ENCODE peak calls at places on chromosomes 13 and 19, in ten cellular contexts. One of them, this sample, is unnamed.

GRCh38 chr13:48235814-48236135 is 2.8 kb downstream of the ITM2B start:
- DNase-seq in thoracic aorta: no peak
- DNase-seq in NCI-H2107: no peak
- DNase-seq in activated B cell treated with CpG ODN at 0.5 μM for 24 hours: no peak
- DNase-seq in ovary: no peak
- DNase-seq in activated CD4-positive, alpha-beta T cell treated with anti-CD3 and anti-CD28 coated beads, Interleukin-2, amount 50 U/mL, for 1 hour: no peak
- DNase-seq in activated CD8-positive, alpha-beta memory T cell treated with anti-CD3 and anti-CD28 coated beads for 1 hour: no peak
- DNase-seq in heart left ventricle: no peak
- DNase-seq in WTC11: no peak
- DNase-seq in HS-5: no peak
- DNase-seq in this sample: no peak

GRCh38 chr19:10173527-10173926 is 21.2 kb downstream of the DNMT1 start:
- DNase-seq in thoracic aorta: no peak
- DNase-seq in NCI-H2107: no peak
- DNase-seq in activated B cell treated with CpG ODN at 0.5 μM for 24 hours: no peak
- DNase-seq in ovary: no peak
- DNase-seq in activated CD4-positive, alpha-beta T cell treated with anti-CD3 and anti-CD28 coated beads, Interleukin-2, amount 50 U/mL, for 1 hour: no peak
- DNase-seq in activated CD8-positive, alpha-beta memory T cell treated with anti-CD3 and anti-CD28 coated beads for 1 hour: no peak
- DNase-seq in heart left ventricle: no peak
- DNase-seq in WTC11: no peak
- DNase-seq in HS-5: peak
- DNase-seq in this sample: no peak

GRCh38 chr13:59458908-59459579 is 704.7 kb downstream of the DIAPH3 start:
- DNase-seq in thoracic aorta: no peak
- DNase-seq in NCI-H2107: peak
- DNase-seq in activated B cell treated with CpG ODN at 0.5 μM for 24 hours: no peak
- DNase-seq in ovary: no peak
- DNase-seq in activated CD4-positive, alpha-beta T cell treated with anti-CD3 and anti-CD28 coated beads, Interleukin-2, amount 50 U/mL, for 1 hour: no peak
- DNase-seq in activated CD8-positive, alpha-beta memory T cell treated with anti-CD3 and anti-CD28 coated beads for 1 hour: no peak
- DNase-seq in heart left ventricle: peak
- DNase-seq in WTC11: no peak
- DNase-seq in HS-5: peak
- DNase-seq in this sample: no peak

GRCh38 chr19:55083004-55083850 is 7.6 kb downstream of the EPS8L1 start:
- DNase-seq in thoracic aorta: no peak
- DNase-seq in NCI-H2107: no peak
- DNase-seq in activated B cell treated with CpG ODN at 0.5 μM for 24 hours: no peak
- DNase-seq in ovary: no peak
- DNase-seq in activated CD4-positive, alpha-beta T cell treated with anti-CD3 and anti-CD28 coated beads, Interleukin-2, amount 50 U/mL, for 1 hour: no peak
- DNase-seq in activated CD8-positive, alpha-beta memory T cell treated with anti-CD3 and anti-CD28 coated beads for 1 hour: no peak
- DNase-seq in heart left ventricle: peak
- DNase-seq in WTC11: peak
- DNase-seq in HS-5: no peak
- DNase-seq in this sample: no peak

GRCh38 chr19:52603558-52604207 is 33.6 kb downstream of the ZNF701 start:
- DNase-seq in thoracic aorta: no peak
- DNase-seq in NCI-H2107: no peak
- DNase-seq in activated B cell treated with CpG ODN at 0.5 μM for 24 hours: no peak
- DNase-seq in ovary: no peak
- DNase-seq in activated CD4-positive, alpha-beta T cell treated with anti-CD3 and anti-CD28 coated beads, Interleukin-2, amount 50 U/mL, for 1 hour: no peak
- DNase-seq in activated CD8-positive, alpha-beta memory T cell treated with anti-CD3 and anti-CD28 coated beads for 1 hour: no peak
- DNase-seq in heart left ventricle: no peak
- DNase-seq in WTC11: no peak
- DNase-seq in HS-5: no peak
- DNase-seq in this sample: no peak

GRCh38 chr13:48595330-48596127 is 58.2 kb upstream of the CYSLTR2 start:
- DNase-seq in thoracic aorta: no peak
- DNase-seq in NCI-H2107: no peak
- DNase-seq in activated B cell treated with CpG ODN at 0.5 μM for 24 hours: no peak
- DNase-seq in ovary: peak
- DNase-seq in activated CD4-positive, alpha-beta T cell treated with anti-CD3 and anti-CD28 coated beads, Interleukin-2, amount 50 U/mL, for 1 hour: peak
- DNase-seq in activated CD8-positive, alpha-beta memory T cell treated with anti-CD3 and anti-CD28 coated beads for 1 hour: peak
- DNase-seq in heart left ventricle: peak
- DNase-seq in WTC11: peak
- DNase-seq in HS-5: peak
- DNase-seq in this sample: no peak

GRCh38 chr13:28464861-28465260 is 30.1 kb downstream of the FLT1 start:
- DNase-seq in thoracic aorta: no peak
- DNase-seq in NCI-H2107: no peak
- DNase-seq in activated B cell treated with CpG ODN at 0.5 μM for 24 hours: no peak
- DNase-seq in ovary: no peak
- DNase-seq in activated CD4-positive, alpha-beta T cell treated with anti-CD3 and anti-CD28 coated beads, Interleukin-2, amount 50 U/mL, for 1 hour: no peak
- DNase-seq in activated CD8-positive, alpha-beta memory T cell treated with anti-CD3 and anti-CD28 coated beads for 1 hour: no peak
- DNase-seq in heart left ventricle: no peak
- DNase-seq in WTC11: no peak
- DNase-seq in HS-5: no peak
- DNase-seq in this sample: no peak

GRCh38 chr19:34838753-34839431 is 65.9 kb upstream of the ZNF599 start:
- DNase-seq in thoracic aorta: no peak
- DNase-seq in NCI-H2107: no peak
- DNase-seq in activated B cell treated with CpG ODN at 0.5 μM for 24 hours: no peak
- DNase-seq in ovary: no peak
- DNase-seq in activated CD4-positive, alpha-beta T cell treated with anti-CD3 and anti-CD28 coated beads, Interleukin-2, amount 50 U/mL, for 1 hour: peak
- DNase-seq in activated CD8-positive, alpha-beta memory T cell treated with anti-CD3 and anti-CD28 coated beads for 1 hour: no peak
- DNase-seq in heart left ventricle: peak
- DNase-seq in WTC11: peak
- DNase-seq in HS-5: no peak
- DNase-seq in this sample: no peak

GRCh38 chr19:44875666-44876418 is 15.2 kb upstream of the TOMM40 start:
- DNase-seq in thoracic aorta: no peak
- DNase-seq in NCI-H2107: no peak
- DNase-seq in activated B cell treated with CpG ODN at 0.5 μM for 24 hours: no peak
- DNase-seq in ovary: no peak
- DNase-seq in activated CD4-positive, alpha-beta T cell treated with anti-CD3 and anti-CD28 coated beads, Interleukin-2, amount 50 U/mL, for 1 hour: no peak
- DNase-seq in activated CD8-positive, alpha-beta memory T cell treated with anti-CD3 and anti-CD28 coated beads for 1 hour: no peak
- DNase-seq in heart left ventricle: no peak
- DNase-seq in WTC11: no peak
- DNase-seq in HS-5: peak
- DNase-seq in this sample: peak

GRCh38 chr13:48490241-48490640 is 42.6 kb downstream of the RCBTB2 start:
- DNase-seq in thoracic aorta: no peak
- DNase-seq in NCI-H2107: no peak
- DNase-seq in activated B cell treated with CpG ODN at 0.5 μM for 24 hours: no peak
- DNase-seq in ovary: no peak
- DNase-seq in activated CD4-positive, alpha-beta T cell treated with anti-CD3 and anti-CD28 coated beads, Interleukin-2, amount 50 U/mL, for 1 hour: no peak
- DNase-seq in activated CD8-positive, alpha-beta memory T cell treated with anti-CD3 and anti-CD28 coated beads for 1 hour: no peak
- DNase-seq in heart left ventricle: no peak
- DNase-seq in WTC11: no peak
- DNase-seq in HS-5: no peak
- DNase-seq in this sample: no peak

GRCh38 chr19:49613374-49613773 is 22.4 kb downstream of the PRR12 start:
- DNase-seq in thoracic aorta: no peak
- DNase-seq in NCI-H2107: no peak
- DNase-seq in activated B cell treated with CpG ODN at 0.5 μM for 24 hours: no peak
- DNase-seq in ovary: no peak
- DNase-seq in activated CD4-positive, alpha-beta T cell treated with anti-CD3 and anti-CD28 coated beads, Interleukin-2, amount 50 U/mL, for 1 hour: no peak
- DNase-seq in activated CD8-positive, alpha-beta memory T cell treated with anti-CD3 and anti-CD28 coated beads for 1 hour: no peak
- DNase-seq in heart left ventricle: no peak
- DNase-seq in WTC11: no peak
- DNase-seq in HS-5: no peak
- DNase-seq in this sample: no peak

GRCh38 chr13:28440774-28441532 is 54.0 kb downstream of the FLT1 start:
- DNase-seq in thoracic aorta: no peak
- DNase-seq in NCI-H2107: no peak
- DNase-seq in activated B cell treated with CpG ODN at 0.5 μM for 24 hours: no peak
- DNase-seq in ovary: no peak
- DNase-seq in activated CD4-positive, alpha-beta T cell treated with anti-CD3 and anti-CD28 coated beads, Interleukin-2, amount 50 U/mL, for 1 hour: no peak
- DNase-seq in activated CD8-positive, alpha-beta memory T cell treated with anti-CD3 and anti-CD28 coated beads for 1 hour: no peak
- DNase-seq in heart left ventricle: peak
- DNase-seq in WTC11: no peak
- DNase-seq in HS-5: no peak
- DNase-seq in this sample: no peak

GRCh38 chr13:92103673-92104296 is 705.4 kb downstream of the GPC5 start:
- DNase-seq in thoracic aorta: no peak
- DNase-seq in NCI-H2107: no peak
- DNase-seq in activated B cell treated with CpG ODN at 0.5 μM for 24 hours: no peak
- DNase-seq in ovary: no peak
- DNase-seq in activated CD4-positive, alpha-beta T cell treated with anti-CD3 and anti-CD28 coated beads, Interleukin-2, amount 50 U/mL, for 1 hour: no peak
- DNase-seq in activated CD8-positive, alpha-beta memory T cell treated with anti-CD3 and anti-CD28 coated beads for 1 hour: no peak
- DNase-seq in heart left ventricle: no peak
- DNase-seq in WTC11: no peak
- DNase-seq in HS-5: no peak
- DNase-seq in this sample: no peak

GRCh38 chr19:40143612-40144011 is 47.6 kb upstream of the MAP3K10 start:
- DNase-seq in thoracic aorta: no peak
- DNase-seq in NCI-H2107: no peak
- DNase-seq in activated B cell treated with CpG ODN at 0.5 μM for 24 hours: no peak
- DNase-seq in ovary: no peak
- DNase-seq in activated CD4-positive, alpha-beta T cell treated with anti-CD3 and anti-CD28 coated beads, Interleukin-2, amount 50 U/mL, for 1 hour: peak
- DNase-seq in activated CD8-positive, alpha-beta memory T cell treated with anti-CD3 and anti-CD28 coated beads for 1 hour: no peak
- DNase-seq in heart left ventricle: peak
- DNase-seq in WTC11: no peak
- DNase-seq in HS-5: no peak
- DNase-seq in this sample: no peak

GRCh38 chr13:20993661-20994440 is 67.5 kb downstream of the LATS2 start:
- DNase-seq in thoracic aorta: no peak
- DNase-seq in NCI-H2107: no peak
- DNase-seq in activated B cell treated with CpG ODN at 0.5 μM for 24 hours: no peak
- DNase-seq in ovary: no peak
- DNase-seq in activated CD4-positive, alpha-beta T cell treated with anti-CD3 and anti-CD28 coated beads, Interleukin-2, amount 50 U/mL, for 1 hour: no peak
- DNase-seq in activated CD8-positive, alpha-beta memory T cell treated with anti-CD3 and anti-CD28 coated beads for 1 hour: no peak
- DNase-seq in heart left ventricle: no peak
- DNase-seq in WTC11: no peak
- DNase-seq in HS-5: peak
- DNase-seq in this sample: no peak

GRCh38 chr19:58054792-58055482 is 4.1 kb upstream of the ZNF135 start:
- DNase-seq in thoracic aorta: no peak
- DNase-seq in NCI-H2107: no peak
- DNase-seq in activated B cell treated with CpG ODN at 0.5 μM for 24 hours: no peak
- DNase-seq in ovary: peak
- DNase-seq in activated CD4-positive, alpha-beta T cell treated with anti-CD3 and anti-CD28 coated beads, Interleukin-2, amount 50 U/mL, for 1 hour: no peak
- DNase-seq in activated CD8-positive, alpha-beta memory T cell treated with anti-CD3 and anti-CD28 coated beads for 1 hour: no peak
- DNase-seq in heart left ventricle: peak
- DNase-seq in WTC11: peak
- DNase-seq in HS-5: no peak
- DNase-seq in this sample: no peak